ENCODE peak calls at places on chromosome 11, in four cellular contexts. X is lower lobe of right lung, Q is ovary, Y is fibroblast of lung. W is an unnamed sample.

GRCh38 chr11:128448487-128448886 is 138.9 kb downstream of the ETS1 start:
- DNase-seq in X (no peak), Q (no peak), Y (no peak), W (no peak)

GRCh38 chr11:110130642-110131238 is 37.5 kb downstream of the ZC3H12C start:
- DNase-seq in X (no peak), Q (no peak), Y (peak; percentile 71), W (no peak)

GRCh38 chr11:111718436-111719325 is 47.5 kb downstream of the PPP2R1B start:
- DNase-seq in X (no peak), Q (no peak), Y (peak; percentile 80), W (no peak)

GRCh38 chr11:95487938-95488337 is 256.9 kb upstream of the SESN3 start:
- DNase-seq in X (no peak), Q (no peak), Y (no peak), W (no peak)

GRCh38 chr11:133501643-133502535 is 30.4 kb downstream of the OPCML start:
- DNase-seq in X (peak; percentile 57), Q (no peak), Y (no peak), W (no peak)

GRCh38 chr11:1054143-1055108 is 17.9 kb upstream of the MUC6 start:
- DNase-seq in X (peak; percentile 46), Q (peak; percentile 12), Y (no peak), W (peak; percentile 90)

GRCh38 chr11:1870721-1871466 is 18.0 kb downstream of the LSP1 start:
- DNase-seq in X (peak; percentile 74), Q (no peak), Y (peak; percentile 47), W (peak; percentile 3)

GRCh38 chr11:109971184-109971523 is 122.0 kb upstream of the ZC3H12C start:
- DNase-seq in X (no peak), Q (no peak), Y (peak; percentile 70), W (no peak)

GRCh38 chr11:46119352-46120216 is 1.7 kb downstream of the PHF21A start:
- DNase-seq in X (peak; percentile 59), Q (peak; percentile 76), Y (peak; percentile 82), W (no peak)

GRCh38 chr11:133388260-133388659 is 144.0 kb downstream of the OPCML start:
- DNase-seq in X (no peak), Q (no peak), Y (no peak), W (no peak)

GRCh38 chr11:33893711-33894401 is 2.0 kb upstream of the LMO2 start:
- DNase-seq in X (no peak), Q (no peak), Y (no peak), W (no peak)

GRCh38 chr11:106087815-106088435 is 10.5 kb downstream of the AASDHPPT start:
- DNase-seq in X (peak; percentile 54), Q (peak; percentile 44), Y (peak; percentile 74), W (no peak)

GRCh38 chr11:116773203-116774112 is 671 bp upstream of the BUD13 start:
- DNase-seq in X (no peak), Q (no peak), Y (peak; percentile 11), W (no peak)

GRCh38 chr11:7892059-7892699 is 38.9 kb downstream of the OR10A6 start:
- DNase-seq in X (no peak), Q (no peak), Y (peak; percentile 85), W (no peak)

GRCh38 chr11:34682822-34683221 is 61.9 kb downstream of the EHF start:
- DNase-seq in X (no peak), Q (no peak), Y (no peak), W (no peak)

GRCh38 chr11:76049506-76049905 is 156.8 kb downstream of the WNT11 start:
- DNase-seq in X (no peak), Q (no peak), Y (no peak), W (no peak)

GRCh38 chr11:133898031-133898769 is 52.9 kb upstream of the SPATA19 start:
- DNase-seq in X (peak; percentile 1), Q (peak; percentile 2), Y (no peak), W (no peak)

GRCh38 chr11:88535916-88536547 is 198.5 kb upstream of the CTSC start:
- DNase-seq in X (no peak), Q (no peak), Y (peak; percentile 91), W (no peak)

GRCh38 chr11:89249196-89249595 is 71.5 kb downstream of the TYR start:
- DNase-seq in X (no peak), Q (no peak), Y (no peak), W (no peak)

GRCh38 chr11:31720225-31720624 is 90.9 kb downstream of the PAX6 start:
- DNase-seq in X (no peak), Q (no peak), Y (no peak), W (no peak)

GRCh38 chr11:106794058-106794457 is 224.2 kb downstream of the GUCY1A2 start:
- DNase-seq in X (no peak), Q (no peak), Y (peak; percentile 3), W (no peak)

DNA sequence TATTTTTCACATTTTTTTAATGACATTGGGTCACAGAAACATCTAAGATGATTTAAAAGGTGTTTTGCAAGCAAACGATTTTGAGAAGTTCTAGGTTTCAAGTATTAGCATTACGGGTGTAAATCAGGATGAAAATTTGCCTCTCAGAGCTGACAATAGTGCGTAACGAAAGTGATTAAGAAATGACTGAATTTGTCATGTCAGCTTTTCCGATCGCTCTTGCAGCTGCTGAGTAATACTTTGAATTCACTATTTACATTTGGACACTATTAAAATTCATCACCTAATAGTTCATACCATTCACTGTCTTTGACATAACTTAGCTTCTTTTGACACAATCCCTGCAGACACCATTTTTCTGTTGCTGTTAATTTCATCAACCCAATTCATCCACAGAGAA is 205.2 kb downstream of the SOX6 start:
- DNase-seq in X (no peak), Q (no peak), Y (no peak), W (no peak)
- H3K4me3 ChIP-seq in X (no peak overlapping the region), Q (no peak overlapping the region), Y (no peak overlapping the region), W (no peak overlapping the region)

DNA sequence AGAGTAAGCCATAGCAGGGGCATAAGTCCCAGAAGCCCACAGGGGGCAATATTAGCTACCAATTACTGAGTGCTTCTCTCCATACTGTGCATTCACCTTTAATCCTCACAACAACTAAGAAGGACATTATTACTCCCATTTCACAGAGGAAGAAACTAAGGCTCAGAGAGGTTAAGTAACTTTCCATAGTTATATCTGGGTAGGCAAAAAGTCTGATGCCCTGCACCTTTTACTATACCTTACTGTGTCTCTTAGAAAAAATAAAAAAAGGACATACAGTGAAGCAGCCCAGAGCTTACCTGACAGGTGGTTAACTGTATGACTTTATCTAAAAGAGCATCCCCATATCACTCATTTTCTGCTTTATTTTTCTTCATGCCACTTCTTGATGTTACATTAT is 2.6 kb downstream of the SERGEF start:
- DNase-seq in X (no peak), Q (no peak), Y (no peak), W (no peak)
- TF ChIP-seq CTCF in X (no peak), Q (no peak), Y (no peak), W (no peak)

GRCh38 chr11:124758355-124759267 is 3.5 kb downstream of the ESAM start:
- DNase-seq in X (peak; percentile 89), Q (peak; percentile 56), Y (peak; percentile 61), W (no peak)
- H3K4me3 ChIP-seq in X (peak overlapping the region; percentile 66), Q (peak overlapping the region; percentile 1), Y (peak overlapping the region; percentile 50), W (no peak overlapping the region)

DNA sequence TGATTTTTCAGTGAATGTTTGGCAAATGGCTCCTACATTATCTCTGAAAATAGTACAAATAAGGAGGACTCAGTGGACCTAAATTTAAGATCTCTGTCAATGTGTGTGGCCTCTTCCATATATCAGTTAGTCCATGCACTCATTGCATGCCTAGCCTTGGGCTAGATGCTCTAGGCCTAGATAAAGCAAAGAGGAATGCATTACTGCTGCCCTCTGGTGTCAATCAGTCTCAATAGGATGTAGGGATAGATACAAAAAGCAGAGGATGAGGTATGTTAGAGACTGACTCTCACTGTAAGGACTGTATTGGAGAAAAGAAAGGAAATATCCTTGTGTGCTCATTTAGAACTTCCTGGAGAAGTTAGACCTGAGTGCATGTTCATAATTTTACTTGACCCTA is 42.0 kb downstream of the MS4A2 start:
- DNase-seq in X (no peak), Q (no peak), Y (no peak), W (peak; percentile 18)
- TF ChIP-seq CTCF in X (peak; percentile 28), Q (no peak), Y (no peak), W (peak; percentile 79)

GRCh38 chr11:119752946-119753345 is 23.9 kb upstream of the NECTIN1 start:
- DNase-seq in X (no peak), Q (no peak), Y (no peak), W (no peak)

GRCh38 chr11:119751281-119752060 is 22.5 kb upstream of the NECTIN1 start:
- DNase-seq in X (no peak), Q (no peak), Y (no peak), W (no peak)

GRCh38 chr11:119750056-119750455 is 21.1 kb upstream of the NECTIN1 start:
- DNase-seq in X (no peak), Q (no peak), Y (no peak), W (no peak)

GRCh38 chr11:119754199-119754598 is 25.2 kb upstream of the NECTIN1 start:
- DNase-seq in X (no peak), Q (no peak), Y (no peak), W (no peak)

DNA sequence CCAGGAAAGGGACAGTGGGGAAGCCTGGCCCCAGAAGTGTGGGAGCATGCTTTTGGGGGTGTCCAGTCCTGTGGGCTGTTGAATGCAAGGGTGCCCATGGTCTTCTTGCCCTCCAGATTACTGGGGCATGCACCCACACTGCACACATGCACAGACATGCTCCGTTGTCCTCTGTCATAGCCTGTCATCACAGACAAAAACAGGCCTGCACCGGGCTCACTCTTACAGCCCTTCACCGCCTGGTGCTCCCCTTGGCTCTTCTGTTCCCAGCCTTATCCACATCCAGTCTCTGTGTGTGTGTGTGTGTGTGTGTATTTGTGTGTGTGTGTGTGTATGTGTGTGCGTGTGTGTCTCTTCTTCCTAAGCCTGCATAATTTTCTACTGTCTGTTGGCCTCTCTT is 23.3 kb upstream of the NECTIN1 start:
- DNase-seq in X (no peak), Q (no peak), Y (no peak), W (no peak)
- H3K4me3 ChIP-seq in X (no peak overlapping the region), Q (no peak overlapping the region), Y (no peak overlapping the region), W (no peak overlapping the region)

DNA sequence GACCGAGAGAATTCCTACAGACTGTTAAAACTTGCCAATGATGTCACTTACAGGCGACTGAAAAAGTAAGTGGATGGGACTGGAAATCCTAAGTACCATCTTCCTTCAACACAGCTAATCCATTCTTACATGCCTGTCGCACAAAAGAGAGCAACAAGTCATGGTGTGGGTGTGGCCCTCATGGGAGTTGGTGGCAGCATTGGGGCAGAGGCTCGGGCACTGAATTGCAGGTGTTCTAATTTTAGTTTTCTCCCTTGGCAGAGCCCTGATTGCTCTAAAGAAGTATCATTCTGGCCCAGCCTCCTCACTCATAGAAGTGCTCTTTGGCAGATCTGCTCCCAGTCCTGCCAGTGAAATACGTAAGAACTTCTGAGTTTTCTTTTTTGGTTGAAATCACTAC is 4.6 kb downstream of the IGHMBP2 start:
- DNase-seq in X (no peak), Q (no peak), Y (no peak), W (no peak)
- TF ChIP-seq CTCF in X (no peak), Q (no peak), Y (no peak), W (peak; percentile 2)

GRCh38 chr11:65432686-65433582 is 10.3 kb downstream of the NEAT1 start:
- DNase-seq in X (no peak), Q (no peak), Y (peak; percentile 68), W (no peak)
- H3K4me3 ChIP-seq in X (peak overlapping the region; percentile 91), Q (no peak overlapping the region), Y (peak overlapping the region; percentile 81), W (no peak overlapping the region)

GRCh38 chr11:72747456-72747855 is 4.8 kb downstream of the ARAP1 start:
- DNase-seq in X (no peak), Q (no peak), Y (no peak), W (no peak)
- TF ChIP-seq CTCF in X (no peak), Q (no peak), Y (no peak), W (no peak)

W was measured in LNCaP clone FGC.